ENCODE peak calls at places on chromosomes 11 and 22, in four cellular contexts. X, D, I and L are unnamed samples.

GRCh38 chr22:39266398-39267030 is 21.7 kb upstream of the PDGFB start:
- DNase-seq in X (no peak), D (no peak), I (no peak), L (peak; percentile 45)

GRCh38 chr11:93359396-93359795 is 28.9 kb downstream of the DEUP1 start:
- DNase-seq in I (no peak), X (no peak), D (no peak), L (no peak)

GRCh38 chr11:118883368-118884071 is at the start of gene CXCR5:
- DNase-seq in D (peak; percentile 37), I (no peak), X (no peak), L (no peak)

GRCh38 chr11:76885390-76886097 is 24.8 kb downstream of the ACER3 start:
- DNase-seq in I (peak; percentile 16), X (no peak), D (no peak), L (no peak)

GRCh38 chr11:2688381-2689231 is 11.2 kb downstream of the KCNQ1OT1 start:
- DNase-seq in I (no peak), X (no peak), D (no peak), L (no peak)

GRCh38 chr22:37300551-37301017 is 18.3 kb downstream of the CYTH4 start:
- DNase-seq in D (no peak), X (peak; percentile 55), I (no peak), L (no peak)

GRCh38 chr11:47289856-47290255 is 19.9 kb downstream of the MADD start:
- DNase-seq in D (no peak), I (no peak), X (no peak), L (no peak)

GRCh38 chr11:46649180-46649738 is 31.9 kb downstream of the ATG13 start:
- DNase-seq in D (peak; percentile 31), X (no peak), I (peak; percentile 84), L (peak; percentile 94)

GRCh38 chr11:27477831-27478230 is 5.2 kb upstream of the LGR4 start:
- DNase-seq in X (no peak), D (no peak), I (no peak), L (no peak)

GRCh38 chr11:8015753-8016239 is 28.7 kb downstream of the EIF3F start:
- DNase-seq in I (no peak), D (no peak), X (no peak), L (peak; percentile 4)

GRCh38 chr11:8017894-8018741 is 31.0 kb downstream of the EIF3F start:
- DNase-seq in X (no peak), D (no peak), I (no peak), L (peak; percentile 49)

GRCh38 chr11:8018742-8019631 is 31.9 kb downstream of the EIF3F start:
- DNase-seq in I (peak; percentile 75), D (peak; percentile 60), X (peak; percentile 69), L (peak; percentile 92)

GRCh38 chr11:8016396-8016949 is 29.3 kb downstream of the EIF3F start:
- DNase-seq in I (no peak), D (no peak), X (no peak), L (no peak)

GRCh38 chr11:8017071-8017470 is 29.9 kb downstream of the EIF3F start:
- DNase-seq in D (no peak), I (no peak), X (no peak), L (peak; percentile 2)
- H3K27ac ChIP-seq in D (no peak overlapping the region), I (no peak overlapping the region), X (no peak overlapping the region), L (no peak overlapping the region)

GRCh38 chr11:59401262-59401552 is 25.0 kb downstream of the OR5A2 start:
- DNase-seq in D (no peak), X (no peak), I (no peak), L (no peak)
- TF ChIP-seq CTCF in D (no peak), X (no peak), I (no peak), L (no peak)

DNA sequence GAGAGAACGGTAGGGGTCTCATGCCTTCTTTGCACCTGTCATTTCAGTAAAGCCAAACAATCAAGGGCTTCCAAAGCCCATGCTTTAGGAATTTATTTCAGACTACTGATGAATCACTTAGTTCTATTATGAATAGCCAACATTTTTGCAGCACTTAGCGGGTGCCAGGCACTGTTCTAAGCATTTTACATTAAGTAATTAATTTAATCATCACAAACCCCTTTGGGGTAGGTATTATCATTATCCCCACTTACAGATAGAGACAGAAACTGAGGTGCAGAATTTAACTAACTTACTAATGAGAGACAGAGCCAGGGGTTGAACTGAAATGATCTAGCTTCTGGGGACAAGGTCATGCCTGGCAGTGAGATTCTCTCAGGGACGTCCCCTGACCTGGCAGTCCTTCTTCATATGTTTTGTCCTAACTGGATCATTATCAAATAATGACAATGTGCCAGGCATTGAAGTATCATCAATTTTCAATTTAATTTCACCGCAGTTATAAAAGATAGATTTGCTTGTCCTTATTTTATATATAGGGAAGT is 31.7 kb upstream of the NAV2 start:
- DNase-seq in I (no peak), D (no peak), X (no peak), L (no peak)
- H3K4me3 ChIP-seq in I (no peak overlapping the region), D (no peak overlapping the region), X (no peak overlapping the region), L (no peak overlapping the region)

GRCh38 chr11:70628176-70628860 is 230.0 kb downstream of the CTTN start:
- DNase-seq in D (no peak), I (no peak), X (no peak), L (no peak)
- H3K27ac ChIP-seq in D (peak overlapping the region; percentile 51), I (peak overlapping the region; percentile 50), X (no peak overlapping the region), L (peak overlapping the region; percentile 48)

GRCh38 chr22:27641049-27641790 is 160.3 kb downstream of the MN1 start:
- DNase-seq in D (no peak), X (no peak), I (no peak), L (no peak)
- TF ChIP-seq CTCF in D (no peak), X (no peak), I (no peak), L (no peak)

DNA sequence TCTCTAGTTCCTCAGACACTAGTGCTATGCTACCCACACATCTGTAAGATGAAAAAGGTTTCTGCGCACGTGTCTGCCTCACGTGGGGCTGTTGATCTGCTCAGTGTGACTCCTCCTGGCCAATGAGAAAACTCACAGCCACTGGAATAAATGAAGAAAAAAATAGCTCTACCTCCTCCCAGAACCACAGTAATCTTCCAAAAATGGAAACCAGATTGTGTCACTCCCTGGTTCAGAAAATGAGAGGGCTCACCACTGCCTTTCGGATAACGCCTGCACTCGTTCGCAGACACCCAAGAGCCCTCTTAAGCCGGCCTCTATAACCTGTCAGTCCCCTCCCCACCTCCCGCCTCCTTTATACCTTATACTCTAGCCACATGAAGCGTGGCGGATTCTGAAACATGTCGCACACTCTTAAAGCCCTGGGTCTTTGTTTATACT is 5.1 kb downstream of the APBB1 start:
- DNase-seq in D (no peak), I (no peak), X (peak; percentile 62), L (no peak)
- H3K4me3 ChIP-seq in D (no peak overlapping the region), I (no peak overlapping the region), X (no peak overlapping the region), L (no peak overlapping the region)